ENCODE peak calls at places on chromosomes 11 and 22, in four cellular contexts. U is H1, Y is K562, L is HepG2. P is an unnamed sample.

GRCh38 chr11:88414981-88415391 is 77.5 kb upstream of the CTSC start:
- DNase-seq in L (no peak), U (no peak), Y (peak), P (no peak)

GRCh38 chr11:125874556-125875124 is 12.8 kb upstream of the HYLS1 start:
- DNase-seq in L (peak), U (peak), Y (peak), P (peak)

GRCh38 chr11:17277024-17277584 is 565 bp downstream of the NUCB2 start:
- DNase-seq in Y (peak), U (no peak), L (no peak), P (peak)

GRCh38 chr11:108601150-108601549 is 7.6 kb upstream of the EXPH5 start:
- DNase-seq in U (no peak), L (no peak), Y (no peak), P (no peak)

GRCh38 chr11:17673951-17674350 is 45.4 kb upstream of the MYOD1 start:
- DNase-seq in U (no peak), L (no peak), Y (no peak), P (no peak)

GRCh38 chr11:43802509-43802908 is 78.1 kb upstream of the ALKBH3 start:
- DNase-seq in Y (peak), L (peak), U (no peak), P (no peak)

GRCh38 chr11:110712643-110713468 is 619 bp upstream of the ARHGAP20 start:
- DNase-seq in L (no peak), Y (no peak), U (no peak), P (no peak)

GRCh38 chr11:5004429-5005274 is 10.0 kb downstream of the OR51L1 start:
- DNase-seq in U (peak), L (peak), Y (peak), P (peak)

GRCh38 chr22:27723708-27724107 is 77.8 kb downstream of the MN1 start:
- DNase-seq in Y (no peak), L (no peak), U (no peak), P (no peak)

GRCh38 chr11:122633219-122633829 is 22.2 kb upstream of the UBASH3B start:
- DNase-seq in U (no peak), Y (peak), L (peak), P (peak)

GRCh38 chr11:65560555-65561418 is 2.6 kb upstream of the LTBP3 start:
- DNase-seq in Y (no peak), U (peak), L (no peak), P (peak)

GRCh38 chr22:37208401-37209139 is 3.7 kb downstream of the SSTR3 start:
- DNase-seq in L (no peak), Y (no peak), U (no peak), P (no peak)

GRCh38 chr22:29938285-29938693 is 55.3 kb downstream of the MTMR3 start:
- DNase-seq in U (no peak), Y (peak), L (no peak), P (no peak)

GRCh38 chr11:2798951-2799761 is 86.4 kb downstream of the CDKN1C start:
- DNase-seq in L (peak), U (peak), Y (no peak), P (no peak)
- TF ChIP-seq PHF8 in L (no peak), U (no peak), Y (no peak), P (no peak)

DNA sequence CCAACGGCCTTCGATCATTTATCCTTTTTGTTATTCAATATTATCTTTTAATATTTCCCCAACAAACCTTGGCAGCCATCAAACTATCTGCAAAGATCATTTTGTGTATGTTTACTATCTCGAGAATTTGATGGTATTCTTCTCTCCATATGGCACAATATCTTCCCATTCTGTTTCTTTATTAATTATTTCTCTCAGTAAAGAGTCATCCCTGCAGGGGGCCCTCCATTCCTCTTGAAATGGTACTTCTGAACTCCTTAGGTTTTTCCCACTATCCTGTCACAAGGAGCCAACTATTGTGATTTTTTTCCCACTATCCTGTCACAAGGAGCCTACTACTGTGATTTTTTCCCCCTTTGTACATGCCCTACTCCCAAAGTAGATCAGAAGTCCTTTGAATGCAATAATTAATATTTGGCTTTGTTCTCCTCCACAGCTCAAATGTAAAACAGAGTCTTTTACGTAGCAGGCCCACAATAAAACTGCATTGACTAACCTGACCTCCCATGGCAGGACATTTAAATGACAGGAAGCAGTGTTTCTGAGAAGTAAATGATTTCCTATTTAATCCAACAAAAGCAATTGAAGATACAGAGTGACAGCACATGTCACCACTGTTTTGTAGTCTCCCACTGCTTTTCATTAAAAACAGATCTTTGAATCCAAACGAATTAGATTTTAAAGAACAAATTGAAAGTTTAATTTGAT is 43.3 kb downstream of the PDGFD start:
- DNase-seq in L (no peak), U (no peak), Y (no peak), P (no peak)
- TF ChIP-seq PHF8 in L (no peak), U (no peak), Y (no peak), P (no peak)

GRCh38 chr11:116643521-116643920 is 129.3 kb downstream of the BUD13 start:
- DNase-seq in U (no peak), L (no peak), Y (no peak), P (no peak)

GRCh38 chr11:116642481-116642880 is 130.3 kb downstream of the BUD13 start:
- DNase-seq in U (no peak), L (no peak), Y (no peak), P (no peak)

GRCh38 chr11:116642902-116643301 is 129.9 kb downstream of the BUD13 start:
- DNase-seq in U (no peak), L (no peak), Y (no peak), P (no peak)

GRCh38 chr11:116640641-116641402 is 132.0 kb downstream of the BUD13 start:
- DNase-seq in Y (no peak), U (peak), L (no peak), P (no peak)

GRCh38 chr11:116641561-116642045 is 131.2 kb downstream of the BUD13 start:
- DNase-seq in L (no peak), Y (peak), U (peak), P (peak)
- TF ChIP-seq PHF8 in L (no peak), Y (no peak), U (no peak), P (no peak)

GRCh38 chr11:106706355-106706754 is 311.9 kb downstream of the GUCY1A2 start:
- DNase-seq in L (no peak), U (no peak), Y (no peak), P (peak)
- TF ChIP-seq PHF8 in L (no peak), U (no peak), Y (no peak), P (no peak)

DNA sequence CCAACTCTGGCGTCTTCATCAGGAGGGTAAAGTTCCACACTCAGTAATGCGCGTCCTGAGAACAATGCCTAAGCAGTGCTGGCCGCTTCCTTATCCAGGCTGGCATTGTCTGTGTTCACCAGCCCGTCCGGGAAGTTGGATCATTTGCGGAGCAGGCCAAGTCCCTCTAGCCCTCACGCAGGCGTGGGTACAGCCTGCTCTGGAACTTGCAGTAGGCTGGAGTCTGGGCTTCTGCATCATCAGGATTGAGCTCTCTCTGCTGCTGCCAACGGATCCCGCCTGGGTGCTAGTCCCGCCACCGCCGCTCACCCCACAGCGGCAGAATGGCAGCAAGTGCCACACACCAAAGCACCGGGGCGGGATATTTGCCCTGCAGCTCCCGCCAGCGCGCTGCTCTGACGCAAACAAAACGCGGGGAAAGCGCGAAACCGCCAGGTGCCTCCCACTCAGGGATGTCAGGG is 29.0 kb downstream of the GLYATL1 start:
- DNase-seq in Y (no peak), L (no peak), U (no peak), P (no peak)
- TF ChIP-seq PHF8 in Y (no peak), L (no peak), U (no peak), P (no peak)

GRCh38 chr11:111734383-111735261 is 31.6 kb downstream of the PPP2R1B start:
- DNase-seq in Y (no peak), U (no peak), L (no peak), P (no peak)
- TF ChIP-seq PHF8 in Y (no peak), U (no peak), L (no peak), P (no peak)

DNA sequence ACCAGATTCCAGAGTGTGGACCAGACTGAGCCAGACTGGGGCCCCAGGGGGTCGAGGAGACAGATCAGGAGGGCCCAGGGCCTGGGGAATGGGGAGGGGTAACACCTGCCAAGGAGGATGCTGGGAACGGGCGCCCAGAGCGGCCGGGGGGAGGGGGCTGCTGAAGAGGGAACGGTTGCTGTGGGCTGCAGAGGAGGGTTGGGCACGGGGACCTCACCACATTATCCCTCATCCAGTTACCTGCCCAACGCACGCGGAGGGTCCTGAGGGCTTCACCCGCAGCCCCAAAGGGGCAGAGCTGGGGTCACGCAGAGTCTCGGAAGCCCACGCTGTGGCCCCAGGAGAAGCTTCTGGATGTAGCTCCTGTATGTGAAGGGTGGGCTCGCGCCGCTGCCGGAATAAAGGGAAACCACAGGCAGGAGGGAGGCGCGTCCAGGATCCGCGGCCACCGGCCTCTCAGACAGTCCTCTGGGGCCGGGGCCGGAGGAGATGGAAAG is 927 bp upstream of the SELENOO start:
- DNase-seq in Y (no peak), L (no peak), U (peak), P (no peak)
- TF ChIP-seq PHF8 in Y (no peak), L (no peak), U (no peak), P (no peak)

GRCh38 chr11:37710031-37710430 is 1112.0 kb upstream of the RAG2 start:
- DNase-seq in L (no peak), U (no peak), Y (no peak), P (no peak)
- TF ChIP-seq PHF8 in L (no peak), U (no peak), Y (no peak), P (no peak)

P was measured in A549.